ENCODE peak calls at places on chromosome 5, in six cellular contexts. Y is A549, V is thyroid gland, A is lower leg skin, J is tibial nerve, E is stomach. U is an unnamed sample.

GRCh38 chr5:73312146-73312871 is 136.3 kb downstream of the FOXD1 start:
- DNase-seq in Y (peak; percentile 25), A (no peak), V (no peak), E (no peak), J (no peak), U (no peak)

GRCh38 chr5:21681906-21682305 is 1171.2 kb downstream of the CDH12 start:
- DNase-seq in V (no peak), J (no peak), Y (no peak), A (no peak), E (no peak), U (no peak)

GRCh38 chr5:141680751-141681201 is 1.3 kb downstream of the ARAP3 start:
- DNase-seq in Y (no peak), J (no peak), E (no peak), V (no peak), A (peak; percentile 87), U (peak; percentile 82)

GRCh38 chr5:74296685-74297084 is 343.8 kb downstream of the ENC1 start:
- DNase-seq in E (no peak), J (no peak), Y (no peak), V (peak; percentile 64), A (no peak), U (no peak)

GRCh38 chr5:94778712-94779111 is 160.2 kb downstream of the SLF1 start:
- DNase-seq in A (no peak), Y (no peak), V (no peak), J (no peak), E (no peak), U (no peak)

GRCh38 chr5:34622046-34622435 is 34.1 kb upstream of the RAI14 start:
- DNase-seq in V (no peak), E (no peak), A (no peak), J (no peak), Y (no peak), U (no peak)

GRCh38 chr5:8457187-8458037 is 588.5 kb downstream of the MTRR start:
- DNase-seq in Y (peak; percentile 91), A (peak; percentile 96), V (peak; percentile 94), J (peak; percentile 85), E (peak; percentile 85), U (peak; percentile 96)

GRCh38 chr5:58458851-58459275 is 1.0 kb downstream of the PLK2 start:
- DNase-seq in E (no peak), A (no peak), V (no peak), Y (peak; percentile 54), J (no peak), U (no peak)

GRCh38 chr5:60698316-60698715 is 1.6 kb downstream of the DEPDC1B start:
- DNase-seq in E (no peak), V (no peak), A (no peak), J (no peak), Y (no peak), U (no peak)

GRCh38 chr5:31889131-31889561 is 250.2 kb downstream of the PDZD2 start:
- DNase-seq in Y (no peak), A (no peak), J (no peak), V (peak; percentile 32), E (peak; percentile 26), U (no peak)

DNA sequence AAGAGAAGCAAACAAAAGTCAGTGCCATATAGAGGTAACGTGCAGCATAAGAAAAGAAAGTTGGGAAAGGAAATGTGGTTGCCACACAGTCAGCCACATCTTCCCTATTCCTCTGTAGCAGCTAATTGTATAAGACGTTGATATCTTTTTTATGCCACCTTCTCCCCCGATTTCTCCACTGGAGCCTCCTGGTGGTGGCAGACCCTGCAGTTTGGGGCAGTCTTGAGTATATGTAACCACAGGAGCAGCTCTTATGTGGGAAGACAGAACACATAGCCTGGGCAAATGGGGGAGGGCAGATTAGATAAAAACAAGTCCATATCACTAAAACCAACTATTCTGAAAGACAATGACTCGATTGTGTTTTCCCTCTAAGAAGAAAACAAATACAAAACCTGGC is 99.7 kb downstream of the PLCXD3 start:
- DNase-seq in E (no peak), V (no peak), A (no peak), J (no peak), Y (peak; percentile 50), U (no peak)
- TF ChIP-seq CTCF in E (no peak), V (no peak), A (no peak), J (no peak), Y (peak; percentile 16), U (no peak)

GRCh38 chr5:102152906-102153787 is 142.9 kb downstream of the SLCO4C1 start:
- DNase-seq in J (no peak), E (no peak), A (no peak), V (no peak), Y (peak; percentile 29), U (no peak)

DNA sequence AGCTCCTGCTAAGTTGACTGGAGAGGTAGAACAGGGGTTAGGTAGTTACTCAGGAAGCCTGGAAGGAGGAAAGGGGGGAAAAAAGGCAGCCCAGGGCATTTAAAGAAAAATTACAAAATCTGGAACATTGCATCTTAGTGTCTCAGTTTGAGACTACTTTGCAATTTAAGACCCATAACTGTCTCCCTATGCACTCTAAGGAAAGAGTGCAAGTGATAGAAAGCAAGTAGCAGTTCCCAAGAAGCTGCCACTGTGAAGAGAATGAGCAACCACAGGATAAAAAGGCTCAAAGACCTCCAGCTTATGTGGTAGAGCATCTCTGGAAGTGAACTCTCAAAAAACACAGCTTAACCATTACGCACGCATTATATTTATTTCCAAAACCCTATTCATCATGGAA is 141.8 kb downstream of the SLCO4C1 start:
- DNase-seq in J (no peak), Y (no peak), A (no peak), E (no peak), V (no peak), U (no peak)
- TF ChIP-seq POLR2A in J (no peak), Y (no peak), A (no peak), E (no peak), V (no peak), U (no peak)

GRCh38 chr5:144189800-144190429 is 19.2 kb downstream of the KCTD16 start:
- DNase-seq in A (no peak), J (no peak), E (peak; percentile 40), V (no peak), Y (peak; percentile 91), U (peak; percentile 65)

GRCh38 chr5:144191461-144191860 is 20.8 kb downstream of the KCTD16 start:
- DNase-seq in A (no peak), E (no peak), V (no peak), Y (no peak), J (no peak), U (no peak)

GRCh38 chr5:144194148-144194547 is 23.5 kb downstream of the KCTD16 start:
- DNase-seq in E (no peak), A (no peak), J (no peak), Y (no peak), V (no peak), U (no peak)

GRCh38 chr5:144195443-144195842 is 24.8 kb downstream of the KCTD16 start:
- DNase-seq in E (no peak), Y (no peak), A (no peak), V (no peak), J (no peak), U (no peak)

GRCh38 chr5:144191998-144192397 is 21.3 kb downstream of the KCTD16 start:
- DNase-seq in E (no peak), Y (peak; percentile 91), A (no peak), V (no peak), J (no peak), U (no peak)
- TF ChIP-seq CTCF in E (no peak), Y (peak; percentile 72), A (no peak), V (peak; percentile 42), J (no peak), U (no peak)

GRCh38 chr5:142792865-142793232 is 22.7 kb downstream of the ARHGAP26 start:
- DNase-seq in V (no peak), E (no peak), Y (no peak), J (no peak), A (no peak), U (no peak)
- TF ChIP-seq POLR2A in V (no peak), E (no peak), Y (no peak), J (no peak), A (no peak), U (no peak)

GRCh38 chr5:128667148-128667547 is 129.1 kb upstream of the FBN2 start:
- DNase-seq in V (no peak), E (no peak), Y (peak; percentile 28), A (no peak), J (no peak), U (no peak)
- TF ChIP-seq CTCF in V (no peak), E (no peak), Y (peak; percentile 23), A (no peak), J (no peak), U (no peak)

GRCh38 chr5:107218457-107219193 is 452.1 kb downstream of the EFNA5 start:
- DNase-seq in J (no peak), Y (peak; percentile 9), A (no peak), E (no peak), V (no peak), U (no peak)
- TF ChIP-seq POLR2A in J (no peak), Y (no peak), A (no peak), E (no peak), V (no peak), U (no peak)

GRCh38 chr5:174098694-174099093 is 53.2 kb downstream of the NSG2 start:
- DNase-seq in Y (no peak), A (peak; percentile 17), E (no peak), J (no peak), V (no peak), U (no peak)
- TF ChIP-seq CTCF in Y (no peak), A (no peak), E (no peak), J (no peak), V (no peak), U (no peak)

U was measured in adrenal gland.